ENCODE peak calls at places on chromosomes 4 and X, in four cellular contexts. V, D, W and Q are unnamed samples.

GRCh38 chr4:24507439-24507838 is 76.9 kb downstream of the DHX15 start:
- DNase-seq in V (no peak), D (no peak), W (no peak), Q (no peak)

GRCh38 chrX:69149466-69150293 is 15.6 kb downstream of the PJA1 start:
- DNase-seq in V (no peak), D (no peak), W (no peak), Q (peak)

GRCh38 chr4:127503111-127503510 is 129.6 kb upstream of the INTU start:
- DNase-seq in V (no peak), D (no peak), W (no peak), Q (no peak)

GRCh38 chrX:18946157-18946556 is 37.8 kb downstream of the PHKA2 start:
- DNase-seq in V (no peak), D (no peak), W (peak), Q (no peak)

GRCh38 chr4:85821688-85822087 is 346.7 kb downstream of the ARHGAP24 start:
- DNase-seq in V (no peak), D (no peak), W (no peak), Q (no peak)

GRCh38 chr4:53043096-53043495 is 181.0 kb downstream of the RASL11B start:
- DNase-seq in V (no peak), D (no peak), W (no peak), Q (no peak)

GRCh38 chr4:79163981-79164490 is 161.8 kb downstream of the NAA11 start:
- DNase-seq in V (no peak), D (no peak), W (no peak), Q (no peak)

GRCh38 chrX:18549643-18550042 is 122.3 kb downstream of the RS1 start:
- DNase-seq in V (no peak), D (no peak), W (peak), Q (no peak)

GRCh38 chr4:17894421-17894820 is 83.6 kb downstream of the NCAPG start:
- DNase-seq in V (no peak), D (no peak), W (no peak), Q (no peak)